ENCODE peak calls at places on chromosomes 12 and 14, in nine cellular contexts. B is heart left ventricle, S is fibroblast of pulmonary artery, T is HCT116, F is A673, E is IMR-90, R is astrocyte of the cerebellum, G is tibial nerve, D is thoracic aorta. L is an unnamed sample.

GRCh38 chr12:125280482-125281377 is 215.5 kb downstream of the AACS start:
- DNase-seq in B (no peak), S (no peak), T (no peak), F (no peak), E (no peak), R (no peak), G (no peak), D (no peak), L (no peak)

GRCh38 chr14:50774542-50775267 is 56.3 kb downstream of the NIN start:
- DNase-seq in B (no peak), S (no peak), T (no peak), F (no peak), E (peak), R (no peak), G (no peak), D (no peak), L (peak)

GRCh38 chr12:121580959-121581680 is at the start of gene KDM2B:
- DNase-seq in B (no peak), S (peak), T (no peak), F (no peak), E (peak), R (no peak), G (no peak), D (no peak), L (peak)

GRCh38 chr12:19191563-19191962 is 62.0 kb downstream of the PLEKHA5 start:
- DNase-seq in B (no peak), S (no peak), T (no peak), F (no peak), E (no peak), R (no peak), G (no peak), D (no peak), L (no peak)

GRCh38 chr12:130791699-130792098 is 47.4 kb downstream of the STX2 start:
- DNase-seq in B (no peak), S (no peak), T (no peak), F (no peak), E (no peak), R (no peak), G (no peak), D (no peak), L (peak)

GRCh38 chr14:29930283-29930682 is 2.6 kb upstream of the PRKD1 start:
- DNase-seq in B (no peak), S (peak), T (no peak), F (peak), E (peak), R (no peak), G (no peak), D (no peak), L (peak)

GRCh38 chr12:79371226-79371625 is 319.5 kb downstream of the PAWR start:
- DNase-seq in B (no peak), S (no peak), T (no peak), F (peak), E (peak), R (no peak), G (no peak), D (no peak), L (no peak)

GRCh38 chr14:21072102-21072501 is 2.0 kb downstream of the ARHGEF40 start:
- DNase-seq in B (peak), S (peak), T (no peak), F (peak), E (peak), R (no peak), G (no peak), D (no peak), L (peak)

GRCh38 chr14:23569443-23570151 is 2.0 kb upstream of the AP1G2 start:
- DNase-seq in B (no peak), S (no peak), T (peak), F (peak), E (no peak), R (no peak), G (no peak), D (no peak), L (no peak)

GRCh38 chr14:71783786-71784185 is 148.4 kb upstream of the RGS6 start:
- DNase-seq in B (no peak), S (no peak), T (no peak), F (no peak), E (no peak), R (no peak), G (no peak), D (no peak), L (no peak)

GRCh38 chr12:130514149-130514551 is 176.5 kb downstream of the PIWIL1 start:
- DNase-seq in B (no peak), S (no peak), T (no peak), F (no peak), E (no peak), R (no peak), G (no peak), D (no peak), L (no peak)

GRCh38 chr14:24816011-24816928 is 182.3 kb upstream of the GZMB start:
- DNase-seq in B (peak), S (peak), T (no peak), F (no peak), E (peak), R (no peak), G (no peak), D (no peak), L (peak)

GRCh38 chr14:98233656-98234055 is 1038.3 kb downstream of the BCL11B start:
- DNase-seq in B (no peak), S (no peak), T (no peak), F (no peak), E (no peak), R (no peak), G (no peak), D (no peak), L (no peak)

GRCh38 chr12:11600199-11600598 is 49.3 kb upstream of the ETV6 start:
- DNase-seq in B (no peak), S (no peak), T (no peak), F (peak), E (no peak), R (no peak), G (no peak), D (no peak), L (no peak)

GRCh38 chr14:100049220-100049619 is 16.0 kb upstream of the EVL start:
- DNase-seq in B (no peak), S (peak), T (no peak), F (no peak), E (peak), R (no peak), G (no peak), D (no peak), L (peak)

GRCh38 chr12:20175704-20176388 is 192.5 kb upstream of the PDE3A start:
- DNase-seq in B (no peak), S (no peak), T (no peak), F (no peak), E (no peak), R (no peak), G (no peak), D (no peak), L (no peak)

DNA sequence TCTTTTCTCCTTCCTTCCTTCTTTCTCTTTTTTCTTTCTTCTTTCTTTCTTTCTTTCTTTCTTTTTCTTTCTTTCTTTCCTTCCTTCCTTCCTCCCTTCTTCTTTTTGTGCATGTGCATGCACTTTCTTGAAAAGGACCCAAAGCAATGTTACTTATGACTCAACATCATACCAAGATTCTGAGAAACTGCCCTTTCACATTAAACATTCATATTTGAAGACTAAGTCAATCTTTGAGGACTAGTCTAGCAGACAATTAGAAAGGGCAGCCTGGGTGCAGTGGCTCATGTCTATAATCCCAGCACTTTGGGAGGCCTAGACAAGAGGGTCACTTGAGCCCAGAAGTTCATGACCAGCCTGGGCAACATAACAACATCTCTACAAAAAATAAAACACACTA is 212.8 kb upstream of the KITLG start:
- DNase-seq in B (no peak), S (peak), T (no peak), F (no peak), E (peak), R (no peak), G (no peak), D (no peak), L (peak)
- H3K4me3 ChIP-seq in B (no peak), S (no peak), T (no peak), F (no peak), E (no peak), R (no peak), G (no peak), D (no peak), L (no peak)

DNA sequence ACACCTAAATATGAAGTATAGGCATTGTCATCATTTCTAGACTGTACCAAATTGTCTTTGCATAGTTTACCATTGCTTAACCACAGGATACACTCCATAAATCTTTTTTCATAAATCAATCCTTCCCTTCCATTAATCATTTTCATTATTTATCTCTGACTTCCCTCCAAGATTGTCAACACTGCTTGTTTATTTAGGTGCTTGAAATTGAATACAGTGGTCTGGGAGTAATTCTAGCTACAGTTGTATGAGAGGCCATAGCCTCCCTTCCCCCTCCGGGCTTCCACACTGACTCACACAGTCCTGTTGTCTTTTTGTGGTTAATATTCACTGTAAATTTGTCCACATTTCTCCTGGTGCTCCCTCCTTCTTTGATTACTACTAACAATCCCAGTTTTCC is 114.2 kb upstream of the ARID2 start:
- DNase-seq in B (no peak), S (peak), T (no peak), F (no peak), E (peak), R (peak), G (no peak), D (no peak), L (peak)
- TF ChIP-seq CTCF in B (no peak), S (no peak), T (no peak), F (no peak), E (no peak), R (no peak), G (no peak), D (no peak), L (no peak)

DNA sequence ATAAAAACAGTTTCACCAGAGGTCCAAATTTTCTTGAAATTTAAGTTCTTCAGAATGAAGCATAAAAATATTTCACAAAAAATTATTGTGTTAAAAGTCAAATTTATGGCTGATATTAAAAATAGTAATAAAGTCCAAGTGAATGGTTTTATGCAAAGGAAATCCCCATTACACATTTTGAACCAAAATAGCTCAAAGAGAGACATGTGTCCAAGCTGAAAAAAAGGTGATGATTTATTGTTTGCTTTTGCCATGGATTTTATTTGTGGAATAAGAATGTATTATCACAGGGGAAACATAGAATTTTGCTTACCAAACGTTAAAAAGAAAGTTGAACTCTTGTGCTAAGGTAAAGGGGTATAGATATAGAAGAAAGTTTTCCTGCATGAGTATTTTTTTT is 4.6 kb downstream of the FOXG1 start:
- DNase-seq in B (no peak), S (no peak), T (no peak), F (no peak), E (no peak), R (no peak), G (no peak), D (no peak), L (no peak)
- H3K4me3 ChIP-seq in B (no peak), S (no peak), T (no peak), F (no peak), E (no peak), R (peak), G (no peak), D (no peak), L (no peak)

GRCh38 chr12:55797068-55797467 is 20.5 kb downstream of the SARNP start:
- DNase-seq in B (no peak), S (peak), T (peak), F (peak), E (peak), R (peak), G (no peak), D (no peak), L (peak)
- TF ChIP-seq CTCF in B (peak), S (peak), T (peak), F (peak), E (peak), R (peak), G (peak), D (peak), L (peak)

GRCh38 chr14:55136868-55137785 is 8.1 kb downstream of the LGALS3 start:
- DNase-seq in B (peak), S (peak), T (no peak), F (no peak), E (peak), R (peak), G (peak), D (peak), L (peak)
- H3K4me3 ChIP-seq in B (peak), S (peak), T (no peak), F (no peak), E (no peak), R (no peak), G (peak), D (peak), L (peak)

L was measured in AG10803.